ENCODE peak calls at places on chromosomes 16 and 17, in six cellular contexts. F is ascending aorta, L is T-helper 2 cell, C is KBM-7, Y is NCI-H774, R is ELF-1. E is an unnamed sample.

GRCh38 chr17:61462734-61463067 is 10.5 kb downstream of the TBX4 start:
- DNase-seq in R (no peak), F (no peak), L (no peak), C (no peak), Y (no peak), E (no peak)

GRCh38 chr17:57394375-57394774 is 138.1 kb downstream of the MSI2 start:
- DNase-seq in F (no peak), R (no peak), Y (no peak), L (no peak), C (no peak), E (no peak)

GRCh38 chr16:27973678-27974077 is 89.8 kb downstream of the GSG1L start:
- DNase-seq in L (no peak), R (peak), Y (no peak), C (no peak), F (no peak), E (no peak)

GRCh38 chr16:68760671-68761275 is 23.7 kb downstream of the CDH1 start:
- DNase-seq in Y (no peak), L (no peak), C (no peak), R (peak), F (no peak), E (no peak)

GRCh38 chr17:66373944-66374817 is 71.8 kb downstream of the PRKCA start:
- DNase-seq in C (peak), Y (peak), F (no peak), R (peak), L (peak), E (peak)

GRCh38 chr16:22370038-22370541 is 4.3 kb downstream of the CDR2 start:
- DNase-seq in R (no peak), C (no peak), L (no peak), F (no peak), Y (no peak), E (no peak)

GRCh38 chr16:84851192-84852127 is 31.7 kb downstream of the CRISPLD2 start:
- DNase-seq in R (peak), C (no peak), F (no peak), Y (peak), L (no peak), E (no peak)

GRCh38 chr17:41734139-41734948 is at the start of gene HAP1:
- DNase-seq in R (peak), C (peak), L (no peak), Y (peak), F (no peak), E (peak)

GRCh38 chr16:31134625-31135534 is 647 bp downstream of the PRSS8 start:
- DNase-seq in R (peak), F (no peak), L (no peak), C (no peak), Y (no peak), E (peak)

GRCh38 chr17:7750321-7750821 is 32.8 kb downstream of the DNAH2 start:
- DNase-seq in Y (no peak), C (peak), R (no peak), L (no peak), F (no peak), E (no peak)

GRCh38 chr17:27089929-27090247 is 204.0 kb upstream of the WSB1 start:
- DNase-seq in F (no peak), R (no peak), L (no peak), Y (no peak), C (no peak), E (no peak)

GRCh38 chr17:3889613-3890012 is 3.2 kb downstream of the CAMKK1 start:
- DNase-seq in Y (no peak), R (no peak), L (no peak), C (no peak), F (no peak), E (no peak)

GRCh38 chr16:27779719-27780161 is 229.8 kb downstream of the KATNIP start:
- DNase-seq in C (no peak), F (no peak), R (peak), L (no peak), Y (no peak), E (peak)

GRCh38 chr16:12267491-12267890 is 291.0 kb downstream of the SNX29 start:
- DNase-seq in C (no peak), Y (no peak), R (peak), L (no peak), F (no peak), E (no peak)

GRCh38 chr16:19644877-19645276 is 73.2 kb downstream of the KNOP1 start:
- DNase-seq in C (no peak), Y (no peak), R (peak), F (no peak), L (no peak), E (no peak)

GRCh38 chr16:86050591-86051375 is 151.8 kb downstream of the IRF8 start:
- DNase-seq in Y (no peak), C (no peak), F (no peak), R (no peak), L (no peak), E (peak)

GRCh38 chr17:80789356-80789902 is 202.2 kb upstream of the CHMP6 start:
- DNase-seq in L (no peak), R (no peak), F (no peak), Y (no peak), C (no peak), E (peak)

GRCh38 chr16:11256657-11257130 is 690 bp upstream of the SOCS1 start:
- DNase-seq in R (peak), Y (no peak), L (no peak), C (no peak), F (no peak), E (peak)

E was measured in endodermal cell.